ENCODE peak calls at places on chromosomes 7 and 10, in ten cellular contexts. J is activated naive CD8-positive, alpha-beta T cell treated with anti-CD3 and anti-CD28 coated beads, Interleukin-2, amount 50 U/mL, for 24 hours; I is sigmoid colon; H is CD4-positive, CD25-positive, alpha-beta regulatory T cell; Q is GM13977; W is stimulated activated CD4-positive, alpha-beta T cell treated with anti-CD3 and anti-CD28 coated beads, TNF-alpha, amount 100 ng/mL, for 1 hour; M is neuronal stem cell; N is stimulated activated CD8-positive, alpha-beta memory T cell treated with anti-CD3 and anti-CD28 coated beads, Interleukin-2, amount 100 ng/mL, for 1 hour; O is T-helper 9 cell; E is hepatic stellate cell. Y is an unnamed sample.

GRCh38 chr10:112990271-112990670 is 40.2 kb downstream of the TCF7L2 start:
- DNase-seq in J (no peak), I (no peak), H (no peak), Q (no peak), W (no peak), M (no peak), N (no peak), O (no peak), E (no peak), Y (no peak)

GRCh38 chr7:91922857-91923256 is 17.8 kb upstream of the AKAP9 start:
- DNase-seq in J (no peak), I (no peak), H (no peak), Q (no peak), W (no peak), M (no peak), N (no peak), O (no peak), E (no peak), Y (no peak)

GRCh38 chr10:60955957-60956425 is 12.0 kb upstream of the RHOBTB1 start:
- DNase-seq in J (no peak), I (no peak), H (no peak), Q (no peak), W (no peak), M (no peak), N (no peak), O (no peak), E (no peak), Y (no peak)

GRCh38 chr10:133212853-133213494 is 17.0 kb upstream of the UTF1 start:
- DNase-seq in J (no peak), I (no peak), H (no peak), Q (no peak), W (no peak), M (no peak), N (no peak), O (no peak), E (no peak), Y (no peak)

GRCh38 chr7:82141427-82141826 is 302.1 kb downstream of the CACNA2D1 start:
- DNase-seq in J (no peak), I (no peak), H (no peak), Q (no peak), W (no peak), M (no peak), N (no peak), O (no peak), E (no peak), Y (no peak)

GRCh38 chr7:946256-946996 is 8.1 kb downstream of the ADAP1 start:
- DNase-seq in J (no peak), I (peak), H (no peak), Q (no peak), W (no peak), M (no peak), N (no peak), O (no peak), E (no peak), Y (peak)

GRCh38 chr7:332646-333398 is 42.9 kb downstream of the FOXL3 start:
- DNase-seq in J (peak), I (peak), H (peak), Q (peak), W (peak), M (peak), N (peak), O (peak), E (peak), Y (peak)

GRCh38 chr10:28532223-28532508 is 752 bp upstream of the WAC start:
- DNase-seq in J (no peak), I (no peak), H (no peak), Q (peak), W (no peak), M (no peak), N (no peak), O (no peak), E (peak), Y (peak)

GRCh38 chr7:87874066-87874465 is 2.1 kb downstream of the SLC25A40 start:
- DNase-seq in J (no peak), I (no peak), H (no peak), Q (peak), W (no peak), M (no peak), N (no peak), O (no peak), E (no peak), Y (no peak)

GRCh38 chr7:103914147-103914899 is 75.1 kb downstream of the RELN start:
- DNase-seq in J (no peak), I (no peak), H (no peak), Q (no peak), W (no peak), M (no peak), N (no peak), O (no peak), E (no peak), Y (no peak)

GRCh38 chr7:17444151-17444550 is 145.7 kb downstream of the AHR start:
- DNase-seq in J (no peak), I (no peak), H (no peak), Q (no peak), W (no peak), M (no peak), N (no peak), O (no peak), E (no peak), Y (no peak)

GRCh38 chr7:69173341-69173740 is 424.9 kb upstream of the AUTS2 start:
- DNase-seq in J (no peak), I (no peak), H (no peak), Q (no peak), W (no peak), M (no peak), N (no peak), O (no peak), E (no peak), Y (no peak)

GRCh38 chr10:30988831-30989458 is 42.7 kb downstream of the ZNF438 start:
- DNase-seq in J (no peak), I (no peak), H (no peak), Q (no peak), W (no peak), M (no peak), N (no peak), O (no peak), E (no peak), Y (no peak)

GRCh38 chr7:128891110-128891941 is 19.2 kb downstream of the KCP start:
- DNase-seq in J (no peak), I (peak), H (no peak), Q (no peak), W (no peak), M (no peak), N (no peak), O (no peak), E (no peak), Y (no peak)

GRCh38 chr10:88764110-88764509 is 4.3 kb downstream of the LIPN start:
- DNase-seq in J (no peak), I (no peak), H (no peak), Q (no peak), W (no peak), M (no peak), N (no peak), O (no peak), E (no peak), Y (no peak)

GRCh38 chr7:13279854-13280435 is 592.5 kb downstream of the ARL4A start:
- DNase-seq in J (no peak), I (no peak), H (peak), Q (no peak), W (no peak), M (no peak), N (no peak), O (no peak), E (no peak), Y (no peak)

GRCh38 chr7:125436220-125436619 is 506.6 kb upstream of the POT1 start:
- DNase-seq in J (no peak), I (no peak), H (no peak), Q (no peak), W (no peak), M (no peak), N (no peak), O (no peak), E (no peak), Y (no peak)

GRCh38 chr10:129849853-129850252 is 114.2 kb downstream of the EBF3 start:
- DNase-seq in J (no peak), I (no peak), H (no peak), Q (no peak), W (no peak), M (no peak), N (no peak), O (no peak), E (no peak), Y (no peak)

GRCh38 chr10:29966269-29966668 is 93.1 kb downstream of the JCAD start:
- DNase-seq in J (no peak), I (no peak), H (no peak), Q (no peak), W (no peak), M (no peak), N (no peak), O (no peak), E (no peak), Y (no peak)

GRCh38 chr10:69573056-69573806 is at the start of gene NEUROG3:
- DNase-seq in J (peak), I (no peak), H (no peak), Q (peak), W (no peak), M (no peak), N (no peak), O (no peak), E (no peak), Y (no peak)

GRCh38 chr10:74213571-74214162 is 62.6 kb downstream of the ADK start:
- DNase-seq in J (peak), I (no peak), H (peak), Q (peak), W (no peak), M (no peak), N (no peak), O (peak), E (peak), Y (no peak)

GRCh38 chr10:91088300-91089140 is 131.9 kb upstream of the PCGF5 start:
- DNase-seq in J (no peak), I (no peak), H (peak), Q (peak), W (no peak), M (no peak), N (no peak), O (no peak), E (no peak), Y (no peak)

GRCh38 chr10:47165711-47166404 is 134.1 kb upstream of the GDF10 start:
- DNase-seq in J (peak), I (peak), H (peak), Q (no peak), W (no peak), M (no peak), N (no peak), O (no peak), E (peak), Y (peak)

GRCh38 chr10:100185364-100186252 is at the start of gene ERLIN1:
- DNase-seq in J (peak), I (peak), H (peak), Q (peak), W (peak), M (peak), N (peak), O (peak), E (peak), Y (peak)

GRCh38 chr7:47502240-47502877 is 79.6 kb downstream of the TNS3 start:
- DNase-seq in J (no peak), I (no peak), H (no peak), Q (no peak), W (no peak), M (no peak), N (no peak), O (no peak), E (no peak), Y (no peak)

GRCh38 chr10:43126759-43127424 is 11.4 kb upstream of the CSGALNACT2 start:
- DNase-seq in J (no peak), I (no peak), H (no peak), Q (no peak), W (no peak), M (no peak), N (no peak), O (no peak), E (no peak), Y (peak)

GRCh38 chr7:95255691-95256090 is 68.6 kb downstream of the PON1 start:
- DNase-seq in J (no peak), I (no peak), H (no peak), Q (no peak), W (no peak), M (no peak), N (no peak), O (no peak), E (no peak), Y (no peak)

GRCh38 chr7:1924185-1924817 is 254.2 kb downstream of the ELFN1 start:
- DNase-seq in J (no peak), I (no peak), H (no peak), Q (peak), W (no peak), M (no peak), N (no peak), O (no peak), E (peak), Y (no peak)

GRCh38 chr7:158924956-158925355 is 68.6 kb downstream of the DYNC2I1 start:
- DNase-seq in J (no peak), I (no peak), H (no peak), Q (no peak), W (no peak), M (no peak), N (no peak), O (no peak), E (peak), Y (no peak)

GRCh38 chr7:7569113-7569527 is 2.4 kb downstream of the MIOS start:
- DNase-seq in J (no peak), I (no peak), H (peak), Q (peak), W (no peak), M (no peak), N (no peak), O (no peak), E (no peak), Y (no peak)

GRCh38 chr10:117462816-117463544 is 79.6 kb upstream of the EMX2 start:
- DNase-seq in J (no peak), I (no peak), H (no peak), Q (no peak), W (no peak), M (no peak), N (no peak), O (no peak), E (no peak), Y (no peak)

GRCh38 chr7:137804819-137805218 is 42.0 kb downstream of the DGKI start:
- DNase-seq in J (no peak), I (no peak), H (no peak), Q (no peak), W (no peak), M (no peak), N (no peak), O (no peak), E (no peak), Y (no peak)

GRCh38 chr10:34622914-34623313 is 192.2 kb downstream of the PARD3 start:
- DNase-seq in J (no peak), I (no peak), H (no peak), Q (no peak), W (no peak), M (no peak), N (no peak), O (no peak), E (no peak), Y (no peak)

GRCh38 chr7:130874071-130874915 is 140.3 kb upstream of the KLF14 start:
- DNase-seq in J (no peak), I (no peak), H (no peak), Q (no peak), W (no peak), M (no peak), N (no peak), O (no peak), E (no peak), Y (no peak)

GRCh38 chr10:90288403-90288933 is 569.4 kb downstream of the HTR7 start:
- DNase-seq in J (no peak), I (no peak), H (no peak), Q (no peak), W (no peak), M (no peak), N (no peak), O (no peak), E (peak), Y (no peak)

GRCh38 chr7:83413831-83414230 is 235.1 kb downstream of the SEMA3E start:
- DNase-seq in J (no peak), I (no peak), H (no peak), Q (no peak), W (no peak), M (no peak), N (no peak), O (no peak), E (no peak), Y (no peak)

GRCh38 chr10:105102977-105103376 is 461.9 kb downstream of the SORCS3 start:
- DNase-seq in J (no peak), I (no peak), H (no peak), Q (no peak), W (no peak), M (no peak), N (no peak), O (no peak), E (no peak), Y (no peak)

GRCh38 chr10:60098676-60099601 is 192.6 kb upstream of the CCDC6 start:
- DNase-seq in J (no peak), I (no peak), H (no peak), Q (peak), W (no peak), M (no peak), N (no peak), O (no peak), E (no peak), Y (no peak)

GRCh38 chr7:34315032-34315431 is 343.0 kb upstream of the NPSR1 start:
- DNase-seq in J (no peak), I (no peak), H (no peak), Q (no peak), W (no peak), M (no peak), N (no peak), O (no peak), E (peak), Y (no peak)

Y was measured in mucosa of gallbladder.